ENCODE peak calls at places on chromosomes 12 and 14, in seven cellular contexts. K is thyroid gland, F is breast epithelium, L is neural progenitor cell, P is Panc1, R is colonic mucosa, N is foreskin keratinocyte. T is an unnamed sample.

GRCh38 chr14:100708349-100709217 is 18.1 kb upstream of the DLK1 start:
- DNase-seq in K (peak; percentile 78), F (no peak), L (peak; percentile 42), P (no peak), R (peak; percentile 74), N (no peak), T (peak; percentile 93)

GRCh38 chr14:22977684-22978486 is 4.5 kb downstream of the AJUBA start:
- DNase-seq in K (peak; percentile 94), F (peak; percentile 66), L (peak; percentile 97), P (no peak), R (peak; percentile 69), N (no peak), T (peak; percentile 90)

GRCh38 chr14:99360774-99361595 is 89.0 kb upstream of the BCL11B start:
- DNase-seq in K (no peak), F (no peak), L (no peak), P (no peak), R (no peak), N (no peak), T (no peak)

GRCh38 chr12:89179983-89180382 is 172.3 kb downstream of the DUSP6 start:
- DNase-seq in K (peak; percentile 6), F (peak; percentile 48), L (no peak), P (no peak), R (peak; percentile 77), N (peak; percentile 87), T (peak; percentile 42)

GRCh38 chr12:73547421-73547820 is 990.2 kb upstream of the ATXN7L3B start:
- DNase-seq in K (no peak), F (no peak), L (no peak), P (no peak), R (no peak), N (no peak), T (no peak)

GRCh38 chr12:105724651-105725050 is 394.2 kb downstream of the C12orf75 start:
- DNase-seq in K (no peak), F (no peak), L (no peak), P (no peak), R (no peak), N (no peak), T (no peak)

GRCh38 chr12:25322918-25323773 is 72.4 kb upstream of the KRAS start:
- DNase-seq in K (no peak), F (no peak), L (no peak), P (no peak), R (no peak), N (no peak), T (no peak)

GRCh38 chr14:68085742-68086141 is 266.2 kb downstream of the RAD51B start:
- DNase-seq in K (no peak), F (no peak), L (no peak), P (no peak), R (no peak), N (no peak), T (no peak)

GRCh38 chr12:28378749-28379148 is 188.5 kb downstream of the CCDC91 start:
- DNase-seq in K (no peak), F (no peak), L (no peak), P (no peak), R (no peak), N (no peak), T (no peak)

GRCh38 chr14:94485944-94486841 is 10.2 kb upstream of the SERPINA9 start:
- DNase-seq in K (peak; percentile 34), F (peak; percentile 59), L (peak; percentile 88), P (peak; percentile 18), R (peak; percentile 28), N (no peak), T (peak; percentile 58)

GRCh38 chr14:76904740-76905569 is 78.7 kb downstream of the LRRC74A start:
- DNase-seq in K (peak; percentile 63), F (peak; percentile 66), L (no peak), P (peak; percentile 91), R (no peak), N (peak; percentile 91), T (peak; percentile 79)

GRCh38 chr14:65352964-65353530 is 59.5 kb upstream of the FUT8 start:
- DNase-seq in K (no peak), F (no peak), L (no peak), P (no peak), R (peak; percentile 50), N (peak; percentile 63), T (no peak)

GRCh38 chr14:24403294-24404013 is 4.7 kb downstream of the NYNRIN start:
- DNase-seq in K (no peak), F (no peak), L (no peak), P (no peak), R (no peak), N (no peak), T (no peak)

GRCh38 chr12:106954462-106955376 is 988 bp upstream of the TMEM263 start:
- DNase-seq in K (peak; percentile 45), F (peak; percentile 38), L (peak; percentile 25), P (no peak), R (peak; percentile 32), N (no peak), T (peak; percentile 40)

GRCh38 chr12:107992870-107993451 is 136.1 kb upstream of the WSCD2 start:
- DNase-seq in K (peak; percentile 39), F (no peak), L (peak; percentile 83), P (peak; percentile 22), R (peak; percentile 17), N (peak; percentile 4), T (peak; percentile 17)

GRCh38 chr14:105486974-105487448 is 325 bp downstream of the CRIP1 start:
- DNase-seq in K (peak; percentile 38), F (no peak), L (peak; percentile 45), P (no peak), R (peak; percentile 86), N (no peak), T (no peak)

GRCh38 chr14:99270491-99271287 is 1.3 kb downstream of the BCL11B start:
- DNase-seq in K (peak; percentile 25), F (no peak), L (peak; percentile 81), P (no peak), R (no peak), N (no peak), T (no peak)

GRCh38 chr12:77053259-77053658 is 12.1 kb downstream of the E2F7 start:
- DNase-seq in K (no peak), F (no peak), L (no peak), P (no peak), R (no peak), N (no peak), T (no peak)

GRCh38 chr12:119940881-119941280 is 48.2 kb upstream of the BICDL1 start:
- DNase-seq in K (no peak), F (no peak), L (no peak), P (peak; percentile 80), R (peak; percentile 19), N (peak; percentile 80), T (no peak)

GRCh38 chr14:60090864-60091519 is 731 bp upstream of the PCNX4 start:
- DNase-seq in K (peak; percentile 62), F (peak; percentile 37), L (peak; percentile 49), P (no peak), R (peak; percentile 62), N (no peak), T (peak; percentile 53)

GRCh38 chr14:63192085-63192484 is 12.2 kb upstream of the RHOJ start:
- DNase-seq in K (no peak), F (no peak), L (no peak), P (no peak), R (no peak), N (no peak), T (no peak)

GRCh38 chr14:90758959-90759358 is 57.3 kb downstream of the TTC7B start:
- DNase-seq in K (peak; percentile 27), F (peak; percentile 28), L (no peak), P (no peak), R (peak; percentile 37), N (no peak), T (peak; percentile 30)

GRCh38 chr14:83255015-83255726 is 1721.5 kb upstream of the SEL1L start:
- DNase-seq in K (no peak), F (no peak), L (no peak), P (no peak), R (no peak), N (no peak), T (no peak)

GRCh38 chr14:67515386-67516079 is 17.6 kb upstream of the PLEKHH1 start:
- DNase-seq in K (no peak), F (no peak), L (no peak), P (no peak), R (peak; percentile 40), N (no peak), T (peak; percentile 28)

GRCh38 chr12:87930033-87930432 is 99.2 kb downstream of the C12orf50 start:
- DNase-seq in K (no peak), F (no peak), L (no peak), P (no peak), R (no peak), N (no peak), T (no peak)

GRCh38 chr12:68871899-68872298 is 61.1 kb downstream of the CPM start:
- DNase-seq in K (no peak), F (no peak), L (peak; percentile 33), P (no peak), R (no peak), N (no peak), T (no peak)

GRCh38 chr12:46153267-46153872 is 115.5 kb downstream of the SLC38A1 start:
- DNase-seq in K (no peak), F (no peak), L (peak; percentile 20), P (no peak), R (no peak), N (no peak), T (no peak)

GRCh38 chr12:54051916-54052744 is 1.5 kb upstream of the HOXC4 start:
- DNase-seq in K (no peak), F (no peak), L (no peak), P (no peak), R (peak; percentile 37), N (no peak), T (no peak)
- H3K27ac ChIP-seq in K (no peak overlapping the region), F (peak overlapping the region; percentile 84), L (no peak overlapping the region), P (peak overlapping the region; percentile 39), R (no peak overlapping the region), N (peak overlapping the region; percentile 47), T (no peak overlapping the region)

DNA sequence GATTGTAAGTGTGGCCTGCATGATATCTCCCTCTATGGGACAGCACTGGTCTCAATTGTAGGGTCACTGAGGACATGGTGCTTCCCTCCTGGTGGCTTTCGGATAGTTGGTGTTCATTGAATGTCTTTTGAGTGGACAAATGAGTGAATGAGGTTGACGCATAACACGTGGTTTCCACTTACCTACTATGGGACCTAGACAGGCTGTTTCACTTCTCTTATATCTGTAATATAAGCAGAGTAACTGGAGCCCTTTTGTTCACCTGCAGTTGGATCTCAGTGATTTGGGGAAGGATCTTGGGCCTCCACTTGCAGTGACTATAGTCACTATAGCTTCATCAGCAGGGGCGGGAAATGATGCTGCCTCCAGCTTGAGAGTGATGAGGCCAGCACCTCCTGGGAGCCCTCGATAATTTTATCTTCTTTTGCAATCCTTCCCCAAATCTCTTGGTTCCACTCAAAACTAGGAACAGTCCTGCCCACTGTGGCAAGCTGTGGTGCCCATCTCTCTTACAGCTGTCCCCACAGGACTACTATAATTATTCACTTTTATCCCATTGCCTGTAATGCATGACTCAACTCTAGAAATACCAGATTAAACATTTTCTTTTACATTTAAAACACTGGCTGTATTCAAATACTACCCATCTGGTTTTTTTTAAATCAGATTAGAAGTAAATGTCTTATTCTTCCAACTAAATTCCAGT is 242.9 kb downstream of the CHST11 start:
- DNase-seq in K (no peak), F (no peak), L (no peak), P (no peak), R (no peak), N (no peak), T (no peak)
- H3K4me1 ChIP-seq in K (peaks cover 47% of the 10 kb centered on the region), F (no peaks in the 10 kb centered on the region), L (no peaks in the 10 kb centered on the region), P (no peaks in the 10 kb centered on the region), R (no peaks in the 10 kb centered on the region), N (peaks cover 3% of the 10 kb centered on the region), T (peaks cover 5% of the 10 kb centered on the region)

GRCh38 chr12:6206327-6206726 is 6.1 kb downstream of the CD9 start:
- DNase-seq in K (no peak), F (no peak), L (no peak), P (no peak), R (no peak), N (no peak), T (no peak)
- TF ChIP-seq CTCF in K (no peak), F (no peak), L (no peak), P (no peak), R (no peak), N (no peak), T (no peak)

GRCh38 chr12:124653169-124653931 is 85.9 kb upstream of the NCOR2 start:
- DNase-seq in K (no peak), F (no peak), L (no peak), P (no peak), R (no peak), N (no peak), T (no peak)
- H3K27ac ChIP-seq in K (no peak overlapping the region), F (no peak overlapping the region), L (no peak overlapping the region), P (peak overlapping the region; percentile 79), R (no peak overlapping the region), N (no peak overlapping the region), T (no peak overlapping the region)

T was measured in body of pancreas.